ENCODE peak calls at places on chromosomes 2 and 18, in five cellular contexts. F is colonic mucosa, N is GM23248, X is mesenchymal stem cell, J is fibroblast of lung. T is an unnamed sample.
A peak's percentile ranks its signal among the peaks of the same experiment; 100 is the strongest.

GRCh38 chr18:55510809-55511208 is 77.2 kb downstream of the TCF4 start:
- DNase-seq in F (no peak), X (peak; percentile 90), N (peak; percentile 83), J (peak; percentile 87), T (no peak)

GRCh38 chr2:118000041-118000440 is 13.8 kb downstream of the CCDC93 start:
- DNase-seq in J (no peak), N (no peak), F (no peak), X (no peak), T (no peak)

GRCh38 chr2:219402665-219403515 is 15.2 kb upstream of the DNPEP start:
- DNase-seq in X (peak; percentile 86), J (peak; percentile 87), N (peak; percentile 95), F (peak; percentile 65), T (peak; percentile 93)

GRCh38 chr18:76351961-76352581 is 143.0 kb downstream of the ZNF516 start:
- DNase-seq in N (peak; percentile 91), F (peak; percentile 41), X (peak; percentile 89), J (peak; percentile 93), T (no peak)

GRCh38 chr2:2656046-2656715 is 325.1 kb upstream of the MYT1L start:
- DNase-seq in F (no peak), N (no peak), J (no peak), X (no peak), T (no peak)

GRCh38 chr2:237256845-237257244 is 157.1 kb downstream of the COL6A3 start:
- DNase-seq in F (no peak), X (peak; percentile 47), N (peak; percentile 91), J (peak; percentile 79), T (no peak)

GRCh38 chr2:50491541-50492114 is 540.3 kb downstream of the NRXN1 start:
- DNase-seq in J (peak; percentile 38), F (no peak), X (peak; percentile 33), N (peak; percentile 60), T (peak; percentile 56)

GRCh38 chr18:60259052-60259681 is 113.4 kb downstream of the MC4R start:
- DNase-seq in X (peak; percentile 69), F (no peak), J (peak; percentile 9), N (peak; percentile 18), T (no peak)

GRCh38 chr2:85713836-85714235 is 19.7 kb downstream of the GNLY start:
- DNase-seq in X (no peak), J (no peak), N (no peak), F (no peak), T (no peak)

GRCh38 chr2:241970711-241971110 is 101.2 kb downstream of the RTP5 start:
- DNase-seq in X (no peak), F (no peak), J (no peak), N (no peak), T (no peak)

GRCh38 chr2:41836944-41837343 is 210.9 kb upstream of the PKDCC start:
- DNase-seq in F (peak; percentile 55), N (peak; percentile 73), X (peak; percentile 60), J (peak; percentile 70), T (peak; percentile 89)

GRCh38 chr18:44841221-44841620 is 160.5 kb downstream of the SETBP1 start:
- DNase-seq in F (no peak), J (no peak), N (no peak), X (no peak), T (no peak)

GRCh38 chr2:221465776-221466175 is 106.3 kb downstream of the EPHA4 start:
- DNase-seq in F (no peak), J (no peak), X (no peak), N (no peak), T (no peak)

GRCh38 chr18:26548144-26549102 is at the start of gene KCTD1:
- DNase-seq in X (peak; percentile 88), J (peak; percentile 88), F (peak; percentile 90), N (peak; percentile 91), T (peak; percentile 96)

GRCh38 chr2:113357071-113357470 is 78.3 kb upstream of the PAX8 start:
- DNase-seq in X (no peak), N (no peak), F (no peak), J (no peak), T (no peak)

GRCh38 chr2:126720647-126721046 is 64.7 kb downstream of the GYPC start:
- DNase-seq in J (no peak), N (peak; percentile 20), F (no peak), X (peak; percentile 10), T (no peak)

GRCh38 chr2:142290931-142291330 is 160.1 kb upstream of the LRP1B start:
- DNase-seq in F (no peak), X (no peak), N (no peak), J (no peak), T (no peak)

GRCh38 chr2:123073956-123074355 is 951.1 kb upstream of the CNTNAP5 start:
- DNase-seq in J (no peak), X (peak; percentile 20), N (no peak), F (no peak), T (no peak)

GRCh38 chr2:100891911-100892642 is 72.1 kb downstream of the NPAS2 start:
- DNase-seq in J (peak; percentile 50), X (peak; percentile 67), N (peak; percentile 80), F (no peak), T (no peak)

GRCh38 chr2:230326453-230327417 is at the start of gene SP140L:
- DNase-seq in X (peak; percentile 92), N (peak; percentile 90), J (peak; percentile 85), F (peak; percentile 87), T (peak; percentile 79)

GRCh38 chr2:229586746-229587705 is 127.3 kb downstream of the DNER start:
- DNase-seq in X (peak; percentile 60), F (peak; percentile 72), J (peak; percentile 87), N (peak; percentile 88), T (peak; percentile 96)

GRCh38 chr2:37295469-37296073 is 29.1 kb downstream of the PRKD3 start:
- DNase-seq in X (no peak), J (no peak), N (no peak), F (no peak), T (no peak)

GRCh38 chr2:26246818-26247217 is 2.1 kb downstream of the HADHB start:
- DNase-seq in N (peak; percentile 64), F (no peak), J (peak; percentile 57), X (peak; percentile 39), T (no peak)

GRCh38 chr2:25980951-25981350 is 1.3 kb downstream of the KIF3C start:
- DNase-seq in J (no peak), F (no peak), X (no peak), N (no peak), T (no peak)

GRCh38 chr18:39453882-39454281 is 1888.3 kb upstream of the CELF4 start:
- DNase-seq in F (no peak), J (peak; percentile 88), X (peak; percentile 74), N (peak; percentile 65), T (peak; percentile 42)

GRCh38 chr18:39454866-39455265 is 1889.3 kb upstream of the CELF4 start:
- DNase-seq in X (no peak), F (no peak), N (no peak), J (peak; percentile 43), T (no peak)

GRCh38 chr18:39450958-39451357 is 1885.4 kb upstream of the CELF4 start:
- DNase-seq in N (no peak), F (no peak), X (no peak), J (no peak), T (no peak)

GRCh38 chr18:39453356-39453755 is 1887.8 kb upstream of the CELF4 start:
- DNase-seq in J (peak; percentile 6), N (peak; percentile 14), F (no peak), X (peak; percentile 8), T (no peak)

GRCh38 chr18:39448942-39449341 is 1883.3 kb upstream of the CELF4 start:
- DNase-seq in X (no peak), N (peak; percentile 32), J (peak; percentile 23), F (no peak), T (no peak)
- H3K27ac ChIP-seq in X (no peak overlapping the region), N (no peak overlapping the region), J (no peak overlapping the region), F (no peak overlapping the region), T (no peak overlapping the region)

DNA sequence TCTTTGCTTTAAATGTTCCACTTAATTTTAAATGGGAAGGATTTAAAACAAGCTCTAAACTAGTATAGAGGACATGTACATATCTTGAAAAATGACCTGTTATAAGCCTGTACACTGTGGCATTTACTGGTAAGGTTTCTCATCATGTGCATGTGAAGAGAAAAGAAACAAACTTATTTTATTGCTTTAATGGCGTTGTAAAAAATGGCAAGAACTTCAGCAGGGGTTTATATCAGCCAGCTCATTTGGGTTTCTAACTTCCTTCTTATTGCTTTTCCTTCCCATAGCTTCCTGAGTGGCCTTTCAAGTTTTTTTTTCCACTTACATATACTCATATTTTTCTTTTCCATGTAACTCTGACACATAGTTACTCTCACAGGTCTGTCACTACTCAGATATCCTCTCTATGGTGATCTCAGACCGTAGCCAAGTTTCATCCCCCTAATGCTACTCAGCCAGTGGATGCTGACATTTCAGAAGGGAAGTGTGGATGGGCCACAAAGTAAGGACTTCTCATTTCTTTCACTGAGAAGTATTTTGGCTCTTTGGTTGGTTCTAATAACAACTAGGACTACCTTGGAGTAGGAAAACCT is 198.2 kb downstream of the PARD3B start:
- DNase-seq in F (no peak), J (no peak), N (no peak), X (no peak), T (no peak)
- H3K36me3 ChIP-seq in F (no peaks in the 10 kb centered on the region), J (no peaks in the 10 kb centered on the region), N (no peaks in the 10 kb centered on the region), X (no peaks in the 10 kb centered on the region), T (no peaks in the 10 kb centered on the region)

GRCh38 chr2:53784431-53784830 is 2.3 kb downstream of the ASB3 start:
- DNase-seq in X (no peak), J (no peak), N (peak; percentile 62), F (no peak), T (no peak)
- H3K9ac ChIP-seq in X (peak overlapping the region; percentile 92), J (no peak overlapping the region), N (peak overlapping the region; percentile 90), F (no peak overlapping the region), T (no peak overlapping the region)

GRCh38 chr2:186543561-186544131 is 46.2 kb upstream of the ITGAV start:
- DNase-seq in X (peak; percentile 81), J (peak; percentile 69), F (no peak), N (peak; percentile 76), T (peak; percentile 49)
- H3K27ac ChIP-seq in X (peak overlapping the region; percentile 99), J (peak overlapping the region; percentile 76), F (peak overlapping the region; percentile 44), N (peak overlapping the region; percentile 88), T (peak overlapping the region; percentile 14)

GRCh38 chr2:66535574-66536289 is 100.8 kb downstream of the MEIS1 start:
- DNase-seq in X (no peak), F (no peak), N (no peak), J (no peak), T (no peak)

GRCh38 chr2:66536290-66536673 is 101.4 kb downstream of the MEIS1 start:
- DNase-seq in N (no peak), F (no peak), X (no peak), J (no peak), T (no peak)

GRCh38 chr2:66537001-66537400 is 102.1 kb downstream of the MEIS1 start:
- DNase-seq in X (no peak), J (no peak), F (no peak), N (no peak), T (peak; percentile 69)

GRCh38 chr2:66532972-66533868 is 98.3 kb downstream of the MEIS1 start:
- DNase-seq in X (no peak), N (no peak), F (no peak), J (no peak), T (no peak)

GRCh38 chr2:66534461-66534860 is 99.5 kb downstream of the MEIS1 start:
- DNase-seq in J (no peak), N (no peak), X (no peak), F (no peak), T (no peak)
- H3K36me3 ChIP-seq in J (peaks cover 2% of the 10 kb centered on the region), N (peaks cover 10% of the 10 kb centered on the region), X (no peaks in the 10 kb centered on the region), F (no peaks in the 10 kb centered on the region), T (no peaks in the 10 kb centered on the region)